ENCODE peak calls at places on chromosomes 5 and 9, in ten cellular contexts. U, A, M, T, Z, Y, C, L, G and V are unnamed samples.
A peak's percentile ranks its signal among the peaks of the same experiment; 100 is the strongest.

GRCh38 chr5:68252678-68253520 is 37.3 kb downstream of the PIK3R1 start:
- DNase-seq in C (peak; percentile 60), G (peak; percentile 76), Z (no peak), A (peak; percentile 31), M (peak; percentile 63), L (peak; percentile 48), Y (peak; percentile 75), T (peak; percentile 83), U (peak; percentile 73), V (peak; percentile 34)

GRCh38 chr5:160543395-160543794 is 121.7 kb downstream of the PTTG1 start:
- DNase-seq in G (no peak), Z (no peak), M (no peak), U (no peak), A (no peak), C (no peak), Y (no peak), T (peak; percentile 19), L (no peak), V (no peak)

GRCh38 chr9:16626577-16627130 is 243.8 kb downstream of the BNC2 start:
- DNase-seq in U (no peak), A (no peak), T (peak; percentile 91), M (peak; percentile 33), Z (no peak), C (no peak), L (no peak), Y (peak; percentile 58), G (peak; percentile 90), V (peak; percentile 69)

GRCh38 chr5:144453753-144454152 is 283.1 kb downstream of the KCTD16 start:
- DNase-seq in M (no peak), L (no peak), A (no peak), Z (no peak), T (no peak), Y (no peak), G (no peak), U (no peak), C (no peak), V (no peak)

GRCh38 chr9:78133751-78134150 is 102.1 kb upstream of the CEP78 start:
- DNase-seq in C (no peak), G (no peak), A (no peak), L (no peak), Z (no peak), Y (no peak), M (no peak), U (no peak), T (peak; percentile 23), V (no peak)

GRCh38 chr5:123068368-123068767 is 20.7 kb upstream of the PRDM6 start:
- DNase-seq in T (no peak), Y (no peak), U (no peak), G (no peak), L (no peak), Z (no peak), M (no peak), A (no peak), C (no peak), V (no peak)

GRCh38 chr5:98529321-98529720 is 244.1 kb upstream of the RGMB start:
- DNase-seq in Z (no peak), T (no peak), U (no peak), A (no peak), G (no peak), C (no peak), M (no peak), L (no peak), Y (no peak), V (no peak)

GRCh38 chr9:127341152-127341551 is 55.8 kb upstream of the SLC2A8 start:
- DNase-seq in L (no peak), A (no peak), G (no peak), Y (no peak), C (no peak), U (no peak), M (no peak), Z (no peak), T (no peak), V (no peak)

GRCh38 chr5:112772095-112772494 is 34.4 kb downstream of the APC start:
- DNase-seq in L (no peak), A (no peak), C (no peak), M (no peak), Z (no peak), U (no peak), G (peak; percentile 77), T (peak; percentile 48), Y (no peak), V (no peak)

GRCh38 chr9:132873403-132873802 is 4.7 kb downstream of the AK8 start:
- DNase-seq in A (no peak), U (no peak), M (no peak), Z (no peak), G (no peak), L (no peak), Y (no peak), T (no peak), C (no peak), V (no peak)

GRCh38 chr9:127724012-127724411 is 8.1 kb downstream of the TTC16 start:
- DNase-seq in T (no peak), L (no peak), U (no peak), A (no peak), C (no peak), Z (no peak), G (no peak), M (no peak), Y (peak; percentile 18), V (no peak)